ENCODE peak calls at places on chromosomes 11 and 22, in four cellular contexts. A is HCT116; Q is CD4-positive, CD25-positive, alpha-beta regulatory T cell; B is tibial artery. L is an unnamed sample.
A peak's percentile ranks its signal among the peaks of the same experiment; 100 is the strongest.

GRCh38 chr11:35192347-35192746 is 53.4 kb downstream of the CD44 start:
- DNase-seq in B (peak; percentile 38), Q (no peak), A (no peak), L (no peak)

GRCh38 chr11:68411501-68411991 is 49.0 kb upstream of the PPP6R3 start:
- DNase-seq in B (no peak), Q (no peak), A (no peak), L (no peak)

GRCh38 chr22:31496735-31497146 is 405 bp downstream of the SFI1 start:
- DNase-seq in A (no peak), Q (no peak), B (no peak), L (no peak)

GRCh38 chr22:45059296-45059695 is 49.5 kb upstream of the PHF21B start:
- DNase-seq in Q (no peak), A (no peak), B (no peak), L (no peak)

GRCh38 chr11:60873533-60873932 is 6.2 kb downstream of the ZP1 start:
- DNase-seq in B (no peak), A (no peak), Q (no peak), L (no peak)

GRCh38 chr11:60182546-60183330 is at the start of gene MS4A6A:
- DNase-seq in Q (no peak), A (no peak), B (no peak), L (no peak)

GRCh38 chr11:134346101-134346975 is 14.6 kb downstream of the GLB1L2 start:
- DNase-seq in B (no peak), Q (no peak), A (no peak), L (no peak)

GRCh38 chr11:45076761-45077160 is 69.7 kb upstream of the PRDM11 start:
- DNase-seq in B (no peak), Q (no peak), A (no peak), L (no peak)

GRCh38 chr22:39520874-39521857 is 804 bp downstream of the ATF4 start:
- DNase-seq in A (no peak), B (peak; percentile 82), Q (peak; percentile 57), L (peak; percentile 72)

GRCh38 chr22:25966448-25966913 is 202.8 kb upstream of the SEZ6L start:
- DNase-seq in B (no peak), A (no peak), Q (no peak), L (no peak)

GRCh38 chr22:49838771-49839717 is 11.4 kb upstream of the BRD1 start:
- DNase-seq in A (no peak), Q (peak; percentile 88), B (no peak), L (no peak)

GRCh38 chr22:21651521-21652009 is 9.5 kb downstream of the SDF2L1 start:
- DNase-seq in B (no peak), Q (no peak), A (no peak), L (no peak)

GRCh38 chr11:5380740-5381342 is 2.8 kb upstream of the OR51M1 start:
- DNase-seq in A (peak; percentile 36), B (peak; percentile 31), Q (no peak), L (peak; percentile 36)

GRCh38 chr11:125275905-125276634 is 111.5 kb downstream of the PKNOX2 start:
- DNase-seq in B (no peak), Q (no peak), A (no peak), L (no peak)

GRCh38 chr11:16902979-16903378 is 111.2 kb downstream of the PLEKHA7 start:
- DNase-seq in A (no peak), B (no peak), Q (no peak), L (no peak)

GRCh38 chr22:42978453-42979103 is 36.4 kb downstream of the PACSIN2 start:
- DNase-seq in Q (no peak), A (no peak), B (no peak), L (no peak)
- H3K4me3 ChIP-seq in Q (no peak overlapping the region), A (no peak overlapping the region), B (no peak overlapping the region), L (no peak overlapping the region)

GRCh38 chr22:47630741-47631534 is 868.5 kb downstream of the TBC1D22A start:
- DNase-seq in Q (no peak), B (no peak), A (no peak), L (no peak)
- H3K9me3 ChIP-seq in Q (no peaks in the 10 kb centered on the region), B (no peaks in the 10 kb centered on the region), A (peaks cover 8% of the 10 kb centered on the region), L (no peaks in the 10 kb centered on the region)

GRCh38 chr22:24181088-24181995 is at the start of gene SUSD2:
- DNase-seq in A (no peak), Q (no peak), B (no peak), L (no peak)
- H3K4me3 ChIP-seq in A (no peak within 1 kb of the TSS), Q (no peak within 1 kb of the TSS), B (peak within 1 kb of the TSS; percentile 53), L (peak within 1 kb of the TSS; percentile 33)

DNA sequence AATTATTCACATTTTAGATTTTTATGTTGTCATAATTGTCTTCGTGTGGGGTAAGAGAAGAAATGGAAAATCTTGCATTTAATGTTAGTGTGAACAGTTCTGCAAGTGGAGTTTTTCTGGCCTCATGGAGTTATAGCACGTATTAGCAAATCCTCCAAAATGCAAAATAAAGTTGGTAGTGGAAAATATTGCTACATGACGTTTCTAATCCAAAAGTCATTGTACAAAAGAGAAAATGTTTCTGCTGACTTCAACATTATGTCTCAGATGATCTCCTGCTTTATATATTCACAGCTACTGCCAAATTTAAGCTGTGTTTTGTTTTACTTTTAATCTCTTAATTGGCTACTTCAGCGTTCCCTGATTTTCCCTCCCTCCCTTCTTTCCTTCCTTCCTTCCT is 1804.0 kb upstream of the RAG2 start:
- DNase-seq in A (no peak), Q (no peak), B (no peak), L (no peak)
- H3K9me3 ChIP-seq in A (peaks cover 10% of the 10 kb centered on the region), Q (peaks cover 8% of the 10 kb centered on the region), B (no peaks in the 10 kb centered on the region), L (peaks cover 3% of the 10 kb centered on the region)

GRCh38 chr11:65556470-65557279 is 1.5 kb downstream of the LTBP3 start:
- DNase-seq in A (no peak), Q (no peak), B (no peak), L (peak; percentile 52)
- H3K4me3 ChIP-seq in A (peak overlapping the region; percentile 64), Q (peak overlapping the region; percentile 62), B (peak overlapping the region; percentile 58), L (peak overlapping the region; percentile 62)

DNA sequence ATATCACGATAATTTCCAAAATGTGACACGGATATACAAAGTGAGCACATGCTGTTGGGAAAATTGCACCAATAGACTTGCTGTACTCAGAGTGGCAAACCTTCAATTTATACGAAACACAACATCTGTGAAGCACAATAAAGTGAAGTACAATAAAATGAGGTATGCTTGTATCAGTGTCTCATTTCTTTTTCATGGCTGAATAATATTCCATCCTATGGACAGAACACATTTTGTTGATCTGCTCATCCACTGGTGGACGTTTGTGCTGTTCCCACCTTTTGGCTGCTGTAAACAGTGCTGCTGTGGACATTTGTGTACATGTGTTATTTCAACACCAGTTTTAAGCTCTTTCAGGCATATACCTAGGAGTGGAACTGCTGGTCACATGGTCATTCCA is 78.7 kb upstream of the CCND1 start:
- DNase-seq in Q (no peak), B (no peak), A (no peak), L (no peak)
- H3K9me3 ChIP-seq in Q (no peaks in the 10 kb centered on the region), B (no peaks in the 10 kb centered on the region), A (no peaks in the 10 kb centered on the region), L (no peaks in the 10 kb centered on the region)

DNA sequence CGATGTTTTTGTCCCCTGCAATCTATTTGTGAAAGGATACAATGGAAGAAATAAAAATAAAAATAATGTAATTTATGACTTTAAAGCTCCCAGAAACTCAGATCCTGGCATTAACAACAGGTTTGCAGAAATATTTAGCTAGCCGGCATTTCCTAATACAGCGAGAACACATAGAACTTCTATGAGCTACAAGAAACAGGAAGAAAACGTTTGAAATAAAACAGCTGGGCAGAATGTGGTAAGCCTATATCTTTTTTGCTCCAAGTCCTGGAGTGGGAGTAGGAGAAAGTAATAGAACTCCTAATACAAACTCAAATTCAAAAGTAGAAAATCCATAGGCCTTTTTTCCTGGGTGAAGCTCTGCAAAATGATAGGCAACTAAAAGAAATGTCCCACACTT is 29.6 kb upstream of the FIBIN start:
- DNase-seq in B (no peak), Q (no peak), A (no peak), L (no peak)
- H3K4me3 ChIP-seq in B (no peak overlapping the region), Q (no peak overlapping the region), A (no peak overlapping the region), L (no peak overlapping the region)

DNA sequence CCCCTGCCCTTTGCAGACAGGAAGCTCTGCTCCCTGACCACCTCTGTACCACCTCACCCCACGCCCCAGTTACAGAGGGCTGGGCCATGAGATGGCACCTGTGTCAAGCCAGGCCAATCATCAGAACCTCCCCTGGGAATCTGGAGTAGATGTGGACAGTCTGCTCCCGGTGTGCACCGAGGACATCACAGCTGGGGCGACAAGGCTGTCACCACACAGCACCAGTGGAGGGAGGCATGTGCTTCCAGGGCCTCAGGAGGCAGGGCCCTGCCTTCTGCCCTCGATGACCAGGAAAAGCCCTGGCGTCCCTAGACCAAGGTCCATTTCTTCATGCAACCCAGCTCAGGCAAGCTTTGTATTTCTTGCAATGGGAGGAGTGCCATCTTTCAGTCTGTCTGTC is 309.5 kb downstream of the CTTN start:
- DNase-seq in Q (no peak), A (no peak), B (no peak), L (no peak)
- H3K9me3 ChIP-seq in Q (no peaks in the 10 kb centered on the region), A (no peaks in the 10 kb centered on the region), B (no peaks in the 10 kb centered on the region), L (peaks cover 4% of the 10 kb centered on the region)

DNA sequence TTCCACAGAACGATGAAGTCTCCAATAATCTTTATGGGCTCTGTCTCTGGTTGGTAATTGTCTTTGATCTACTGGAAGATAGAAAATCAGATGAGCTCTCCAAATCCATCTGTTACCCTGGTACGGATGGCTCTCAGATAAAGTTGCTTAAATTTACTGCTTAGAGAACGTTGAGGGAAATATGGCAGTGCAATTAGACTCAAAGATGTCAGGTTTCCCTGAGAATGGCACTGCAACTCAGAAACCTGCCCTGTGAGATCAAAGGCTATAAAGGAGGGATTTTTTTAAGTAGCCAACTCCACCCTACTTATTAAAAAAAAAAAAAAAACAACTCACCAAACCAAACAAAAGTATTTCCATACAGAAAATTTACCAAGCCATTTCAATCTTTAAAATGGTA is 779 bp upstream of the BIRC3 start:
- DNase-seq in Q (no peak), A (no peak), B (no peak), L (no peak)
- H3K4me3 ChIP-seq in Q (peak overlapping the region; percentile 99), A (peak overlapping the region; percentile 12), B (peak overlapping the region; percentile 62), L (peak overlapping the region; percentile 52)

DNA sequence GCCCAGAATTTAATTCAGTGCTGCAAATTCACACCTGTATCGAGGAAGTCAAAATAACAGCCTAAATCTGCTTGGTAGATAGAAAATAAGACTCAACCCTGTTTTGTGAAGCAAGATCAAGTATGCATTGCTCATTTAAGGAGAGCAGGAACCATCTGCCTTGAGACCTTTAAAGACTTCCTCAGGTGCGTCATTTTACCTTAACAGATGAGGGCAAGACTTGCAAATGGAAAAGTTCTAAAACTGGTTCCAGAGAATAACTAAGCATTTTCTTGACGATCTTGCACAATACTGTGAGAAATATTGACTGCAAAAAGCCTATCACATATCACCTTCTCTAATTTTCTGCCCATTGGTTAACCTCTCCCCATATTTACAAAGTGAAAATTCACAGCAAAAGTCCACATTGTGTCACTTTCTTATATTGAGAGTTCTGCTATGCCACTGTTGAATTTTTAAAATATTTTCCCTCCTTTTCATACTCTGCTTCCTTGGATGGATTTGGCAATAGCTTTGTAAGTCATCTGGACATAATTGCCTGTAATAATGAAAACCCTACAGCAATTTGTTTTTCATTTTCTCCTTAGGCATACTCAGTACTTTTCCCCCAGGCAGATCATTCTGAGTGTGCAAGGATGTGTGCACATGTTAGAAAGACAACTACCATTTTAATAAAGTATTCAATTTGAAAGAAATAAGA is 234.2 kb downstream of the AASDHPPT start:
- DNase-seq in B (no peak), A (no peak), Q (no peak), L (no peak)
- H3K9me3 ChIP-seq in B (no peaks in the 10 kb centered on the region), A (no peaks in the 10 kb centered on the region), Q (no peaks in the 10 kb centered on the region), L (no peaks in the 10 kb centered on the region)